ENCODE peak calls at places on chromosomes 12 and 14, in six cellular contexts. X is Caki2, S is occipital lobe, W is T-cell, I is mesenchymal stem cell, A is breast epithelium. N is an unnamed sample.

GRCh38 chr14:68397371-68397779 is 395.5 kb downstream of the ZFP36L1 start:
- DNase-seq in X (no peak), S (no peak), W (no peak), I (no peak), A (peak), N (no peak)

GRCh38 chr12:4909397-4909733 is 340 bp upstream of the KCNA1 start:
- DNase-seq in X (no peak), S (no peak), W (no peak), I (no peak), A (no peak), N (no peak)

GRCh38 chr14:69471436-69471835 is 13.1 kb upstream of the PLEKHD1 start:
- DNase-seq in X (no peak), S (no peak), W (no peak), I (no peak), A (no peak), N (no peak)

GRCh38 chr12:39592295-39592694 is 27.3 kb downstream of the ABCD2 start:
- DNase-seq in X (no peak), S (no peak), W (no peak), I (no peak), A (no peak), N (no peak)

GRCh38 chr14:88522393-88522792 is 32.4 kb downstream of the PTPN21 start:
- DNase-seq in X (no peak), S (no peak), W (no peak), I (no peak), A (no peak), N (no peak)

GRCh38 chr12:47819544-47819901 is 180 bp downstream of the HDAC7 start:
- DNase-seq in X (no peak), S (no peak), W (no peak), I (no peak), A (no peak), N (no peak)

GRCh38 chr12:111812881-111813741 is 28.9 kb upstream of the MAPKAPK5 start:
- DNase-seq in X (peak), S (peak), W (peak), I (peak), A (peak), N (peak)

GRCh38 chr14:104800600-104801283 is at the start of gene ZBTB42:
- DNase-seq in X (peak), S (no peak), W (peak), I (peak), A (peak), N (peak)

GRCh38 chr14:59698793-59699192 is 122.2 kb upstream of the CCDC175 start:
- DNase-seq in X (no peak), S (no peak), W (no peak), I (no peak), A (no peak), N (no peak)

GRCh38 chr14:22781606-22782000 is 15.1 kb downstream of the OXA1L start:
- DNase-seq in X (no peak), S (no peak), W (no peak), I (peak), A (no peak), N (no peak)

GRCh38 chr12:39675263-39675662 is 55.7 kb upstream of the ABCD2 start:
- DNase-seq in X (no peak), S (no peak), W (no peak), I (no peak), A (no peak), N (no peak)

GRCh38 chr14:76779221-76780057 is 18.2 kb downstream of the VASH1 start:
- DNase-seq in X (no peak), S (no peak), W (no peak), I (no peak), A (peak), N (no peak)

GRCh38 chr14:92863281-92863680 is 59.7 kb upstream of the CHGA start:
- DNase-seq in X (no peak), S (no peak), W (no peak), I (no peak), A (no peak), N (no peak)

N was measured in effector CD4-positive, alpha-beta T cell.